ENCODE peak calls at places on chromosomes 2 and 18, in five cellular contexts. Y is MM.1S, W is astrocyte of the spinal cord, A is Panc1, F is AG10803. O is an unnamed sample.

GRCh38 chr2:239263937-239264837 is 136.6 kb downstream of the HDAC4 start:
- DNase-seq in Y (no peak), W (peak; percentile 67), A (no peak), F (peak; percentile 52), O (no peak)

GRCh38 chr2:73952499-73953446 is 26.1 kb downstream of the DGUOK start:
- DNase-seq in Y (no peak), W (peak; percentile 60), A (no peak), F (peak; percentile 26), O (no peak)

GRCh38 chr2:121099329-121100318 is 185.4 kb downstream of the TFCP2L1 start:
- DNase-seq in Y (no peak), W (no peak), A (no peak), F (no peak), O (no peak)

GRCh38 chr2:15736396-15737180 is 144.9 kb downstream of the DDX1 start:
- DNase-seq in Y (no peak), W (no peak), A (no peak), F (no peak), O (no peak)

GRCh38 chr2:71697106-71698010 is 244.0 kb downstream of the DYSF start:
- DNase-seq in Y (no peak), W (no peak), A (no peak), F (no peak), O (no peak)

GRCh38 chr2:67322361-67323001 is 74.7 kb upstream of the ETAA1 start:
- DNase-seq in Y (peak; percentile 57), W (peak; percentile 64), A (peak; percentile 55), F (peak; percentile 71), O (no peak)

GRCh38 chr18:70021043-70021442 is 73.4 kb upstream of the CD226 start:
- DNase-seq in Y (no peak), W (no peak), A (no peak), F (no peak), O (no peak)

GRCh38 chr2:23384551-23385349 is at the start of gene KLHL29:
- DNase-seq in Y (peak; percentile 63), W (peak; percentile 58), A (no peak), F (peak; percentile 69), O (peak; percentile 81)

GRCh38 chr2:197189770-197190434 is 120.7 kb downstream of the ANKRD44 start:
- DNase-seq in Y (no peak), W (no peak), A (no peak), F (no peak), O (no peak)

GRCh38 chr18:48228301-48228715 is 180.9 kb downstream of the ZBTB7C start:
- DNase-seq in Y (no peak), W (no peak), A (no peak), F (peak; percentile 8), O (no peak)

GRCh38 chr18:48031011-48031480 is 100.6 kb upstream of the SMAD2 start:
- DNase-seq in Y (peak; percentile 61), W (peak; percentile 42), A (no peak), F (peak; percentile 42), O (no peak)

GRCh38 chr2:225008179-225008829 is 34.0 kb downstream of the DOCK10 start:
- DNase-seq in Y (peak; percentile 26), W (no peak), A (no peak), F (no peak), O (peak; percentile 15)

GRCh38 chr2:13195270-13195669 is 478.5 kb downstream of the TRIB2 start:
- DNase-seq in Y (no peak), W (no peak), A (no peak), F (no peak), O (no peak)

GRCh38 chr2:13193900-13194299 is 477.2 kb downstream of the TRIB2 start:
- DNase-seq in Y (peak; percentile 78), W (peak; percentile 48), A (peak; percentile 8), F (peak; percentile 10), O (peak; percentile 13)

DNA sequence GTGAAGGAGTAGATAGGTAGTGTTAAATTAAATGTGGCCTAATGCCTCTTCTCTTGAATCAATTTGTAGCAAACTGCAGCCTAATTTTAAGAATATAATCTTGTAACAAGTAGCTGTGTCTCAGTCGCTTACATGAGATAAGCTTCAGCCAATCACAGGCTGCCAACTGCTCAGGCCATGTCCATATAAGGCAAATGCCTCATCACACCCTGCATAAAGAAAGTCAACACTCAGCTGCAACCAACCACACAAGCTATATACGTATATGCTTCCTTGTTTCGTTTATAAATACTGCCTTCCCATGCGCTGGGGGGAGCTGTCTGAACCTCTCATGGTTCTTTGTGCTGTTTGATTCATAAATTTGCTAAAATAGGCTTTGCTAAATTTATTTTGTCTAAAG is 476.3 kb downstream of the TRIB2 start:
- DNase-seq in Y (peak; percentile 83), W (peak; percentile 16), A (no peak), F (no peak), O (no peak)
- H3K4me3 ChIP-seq in Y (no peak overlapping the region), W (no peak overlapping the region), A (no peak overlapping the region), F (no peak overlapping the region), O (no peak overlapping the region)

GRCh38 chr2:75460630-75461029 is 100.1 kb downstream of the EVA1A start:
- DNase-seq in Y (no peak), W (no peak), A (no peak), F (no peak), O (no peak)

GRCh38 chr2:75462714-75463113 is 98.0 kb downstream of the EVA1A start:
- DNase-seq in Y (no peak), W (no peak), A (no peak), F (no peak), O (no peak)

GRCh38 chr2:75464348-75464946 is 96.3 kb downstream of the EVA1A start:
- DNase-seq in Y (no peak), W (peak; percentile 59), A (no peak), F (peak; percentile 46), O (no peak)

GRCh38 chr2:75466708-75467311 is 93.9 kb downstream of the EVA1A start:
- DNase-seq in Y (no peak), W (peak; percentile 28), A (no peak), F (peak; percentile 24), O (peak; percentile 15)

GRCh38 chr2:75465317-75465998 is 95.3 kb downstream of the EVA1A start:
- DNase-seq in Y (no peak), W (peak; percentile 57), A (no peak), F (peak; percentile 53), O (no peak)
- TF ChIP-seq CTCF in Y (no peak), W (peak; percentile 80), A (peak; percentile 23), F (peak; percentile 77), O (peak; percentile 48)

GRCh38 chr2:85678794-85679672 is 11.0 kb upstream of the SFTPB start:
- DNase-seq in Y (peak; percentile 63), W (peak; percentile 68), A (no peak), F (peak; percentile 67), O (peak; percentile 68)
- H3K4me3 ChIP-seq in Y (peak overlapping the region; percentile 53), W (no peak overlapping the region), A (peak overlapping the region; percentile 13), F (no peak overlapping the region), O (no peak overlapping the region)

GRCh38 chr2:2191110-2191707 is 139.9 kb downstream of the MYT1L start:
- DNase-seq in Y (no peak), W (no peak), A (no peak), F (no peak), O (no peak)

GRCh38 chr2:2188344-2189111 is 142.5 kb downstream of the MYT1L start:
- DNase-seq in Y (no peak), W (no peak), A (no peak), F (no peak), O (no peak)

GRCh38 chr2:2189112-2189398 is 142.0 kb downstream of the MYT1L start:
- DNase-seq in Y (no peak), W (no peak), A (no peak), F (no peak), O (no peak)

GRCh38 chr2:2187196-2187595 is 143.9 kb downstream of the MYT1L start:
- DNase-seq in Y (no peak), W (no peak), A (no peak), F (no peak), O (no peak)

DNA sequence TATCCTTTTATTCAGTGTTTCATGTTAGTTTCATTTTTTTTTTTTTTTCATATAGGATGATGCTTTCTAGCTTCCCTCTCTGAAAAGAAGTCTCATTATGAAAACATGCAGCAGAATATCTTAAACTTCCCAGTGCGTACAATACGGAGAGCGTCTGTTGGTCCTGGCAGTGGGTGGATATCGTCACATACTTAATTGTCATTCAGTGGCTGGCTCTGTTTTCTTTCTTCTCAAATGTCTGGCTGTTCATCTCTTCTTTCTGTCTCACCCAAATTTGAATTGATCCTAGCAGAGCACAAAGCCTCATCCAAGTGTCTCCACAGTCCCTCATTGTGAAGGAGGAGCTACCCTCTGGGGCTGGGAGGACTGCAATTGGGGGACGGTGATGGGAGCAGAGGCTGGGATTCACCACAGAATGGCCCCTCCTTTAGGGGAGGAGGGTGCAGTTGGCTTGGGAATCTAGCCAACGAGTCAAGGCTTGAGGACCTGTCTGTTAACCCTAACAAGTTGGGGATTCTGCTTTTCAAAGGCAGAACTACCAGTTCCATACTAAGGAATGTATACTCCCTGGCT is 138.6 kb downstream of the MYT1L start:
- DNase-seq in Y (no peak), W (no peak), A (no peak), F (no peak), O (no peak)
- TF ChIP-seq CTCF in Y (no peak), W (no peak), A (no peak), F (no peak), O (no peak)

GRCh38 chr2:30208453-30208852 is 22.9 kb upstream of the LBH start:
- DNase-seq in Y (peak; percentile 31), W (peak; percentile 82), A (peak; percentile 51), F (peak; percentile 83), O (no peak)
- H3K4me3 ChIP-seq in Y (no peak overlapping the region), W (no peak overlapping the region), A (no peak overlapping the region), F (no peak overlapping the region), O (no peak overlapping the region)

GRCh38 chr2:174344716-174345472 is 10.1 kb downstream of the SP9 start:
- DNase-seq in Y (peak; percentile 49), W (peak; percentile 60), A (peak; percentile 35), F (peak; percentile 46), O (no peak)
- TF ChIP-seq CTCF in Y (peak; percentile 41), W (peak; percentile 22), A (peak; percentile 63), F (peak; percentile 44), O (peak; percentile 33)

GRCh38 chr2:43019025-43019367 is 207.4 kb downstream of the ZFP36L2 start:
- DNase-seq in Y (no peak), W (no peak), A (no peak), F (no peak), O (no peak)

GRCh38 chr2:43020990-43021677 is 205.3 kb downstream of the ZFP36L2 start:
- DNase-seq in Y (no peak), W (no peak), A (no peak), F (no peak), O (no peak)

GRCh38 chr2:43018179-43019024 is 208.0 kb downstream of the ZFP36L2 start:
- DNase-seq in Y (no peak), W (no peak), A (no peak), F (peak; percentile 94), O (no peak)

GRCh38 chr2:43020296-43020695 is 206.1 kb downstream of the ZFP36L2 start:
- DNase-seq in Y (no peak), W (no peak), A (no peak), F (no peak), O (no peak)

DNA sequence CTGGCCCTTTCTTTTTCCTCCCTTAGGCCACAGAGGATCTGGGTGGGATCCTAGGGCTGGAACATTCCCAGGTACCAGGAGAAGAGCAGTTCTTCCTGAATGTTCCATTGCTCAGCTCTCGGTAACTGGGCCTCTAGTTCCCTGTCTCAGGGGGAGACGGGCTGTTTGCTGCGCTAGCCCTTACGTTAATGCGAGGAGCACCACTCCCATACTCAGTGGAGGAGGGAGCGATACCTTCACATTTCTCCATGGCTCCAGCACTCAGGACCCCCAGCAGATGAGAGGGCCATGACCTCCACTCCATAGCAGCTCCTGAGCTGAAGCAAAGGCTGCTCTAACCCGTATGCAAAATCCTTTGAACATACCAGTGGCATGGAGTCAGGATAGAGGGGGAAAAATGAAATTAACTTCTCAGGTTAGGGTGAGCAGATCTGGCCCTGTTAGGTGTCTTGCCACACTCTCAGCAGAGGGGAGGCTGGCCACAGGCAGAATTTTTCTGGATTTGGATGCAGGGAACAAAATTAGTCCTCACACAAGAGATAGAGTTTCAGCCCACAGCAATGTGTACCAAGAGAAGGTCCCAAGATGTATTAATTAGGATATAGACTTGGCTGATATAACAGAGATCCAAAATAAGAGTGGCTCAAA is 206.7 kb downstream of the ZFP36L2 start:
- DNase-seq in Y (no peak), W (no peak), A (no peak), F (no peak), O (no peak)
- H3K4me3 ChIP-seq in Y (no peak overlapping the region), W (no peak overlapping the region), A (no peak overlapping the region), F (no peak overlapping the region), O (no peak overlapping the region)

O was measured in GM06990.